ENCODE peak calls at places on chromosome 12, in seven cellular contexts. One of them, this sample, is unnamed.

GRCh38 chr12:131085125-131085815 is 131.6 kb downstream of the ADGRD1 start:
- DNase-seq in GM12892: no peak
- DNase-seq in esophagus muscularis mucosa: no peak
- DNase-seq in sigmoid colon: no peak
- DNase-seq in stomach: peak; percentile 21
- DNase-seq in HCT116: no peak
- DNase-seq in endothelial cell of umbilical vein: no peak
- DNase-seq in this sample: no peak

GRCh38 chr12:52137746-52138145 is 54.1 kb downstream of the KRT80 start:
- DNase-seq in stomach: no peak
- DNase-seq in endothelial cell of umbilical vein: no peak
- DNase-seq in HCT116: no peak
- DNase-seq in sigmoid colon: no peak
- DNase-seq in GM12892: no peak
- DNase-seq in esophagus muscularis mucosa: no peak
- DNase-seq in this sample: no peak

GRCh38 chr12:106566771-106567170 is 16.0 kb upstream of the RFX4 start:
- DNase-seq in endothelial cell of umbilical vein: no peak
- DNase-seq in sigmoid colon: no peak
- DNase-seq in GM12892: no peak
- DNase-seq in esophagus muscularis mucosa: no peak
- DNase-seq in stomach: no peak
- DNase-seq in HCT116: no peak
- DNase-seq in this sample: no peak

GRCh38 chr12:124024790-124025189 is 51.8 kb downstream of the ZNF664 start:
- DNase-seq in HCT116: no peak
- DNase-seq in GM12892: no peak
- DNase-seq in endothelial cell of umbilical vein: no peak
- DNase-seq in stomach: no peak
- DNase-seq in sigmoid colon: no peak
- DNase-seq in esophagus muscularis mucosa: no peak
- DNase-seq in this sample: no peak

GRCh38 chr12:64522316-64522715 is 70.4 kb downstream of the TBK1 start:
- DNase-seq in sigmoid colon: no peak
- DNase-seq in esophagus muscularis mucosa: no peak
- DNase-seq in HCT116: no peak
- DNase-seq in stomach: no peak
- DNase-seq in endothelial cell of umbilical vein: no peak
- DNase-seq in GM12892: no peak
- DNase-seq in this sample: no peak

GRCh38 chr12:28710882-28711281 is 438.2 kb upstream of the FAR2 start:
- DNase-seq in esophagus muscularis mucosa: no peak
- DNase-seq in endothelial cell of umbilical vein: no peak
- DNase-seq in GM12892: no peak
- DNase-seq in HCT116: no peak
- DNase-seq in stomach: no peak
- DNase-seq in sigmoid colon: no peak
- DNase-seq in this sample: no peak

GRCh38 chr12:86530996-86531655 is 274.9 kb upstream of the MGAT4C start:
- DNase-seq in esophagus muscularis mucosa: no peak
- DNase-seq in stomach: no peak
- DNase-seq in HCT116: no peak
- DNase-seq in GM12892: no peak
- DNase-seq in sigmoid colon: no peak
- DNase-seq in endothelial cell of umbilical vein: no peak
- DNase-seq in this sample: no peak

GRCh38 chr12:69431604-69432222 is 38.5 kb upstream of the FRS2 start:
- DNase-seq in esophagus muscularis mucosa: no peak
- DNase-seq in sigmoid colon: no peak
- DNase-seq in HCT116: no peak
- DNase-seq in GM12892: no peak
- DNase-seq in stomach: no peak
- DNase-seq in endothelial cell of umbilical vein: no peak
- DNase-seq in this sample: no peak

GRCh38 chr12:124159655-124160054 is 135.2 kb upstream of the RFLNA start:
- DNase-seq in stomach: no peak
- DNase-seq in endothelial cell of umbilical vein: no peak
- DNase-seq in HCT116: no peak
- DNase-seq in sigmoid colon: no peak
- DNase-seq in esophagus muscularis mucosa: no peak
- DNase-seq in GM12892: no peak
- DNase-seq in this sample: no peak

GRCh38 chr12:70052931-70053497 is 190.2 kb upstream of the CNOT2 start:
- DNase-seq in GM12892: no peak
- DNase-seq in esophagus muscularis mucosa: peak; percentile 93
- DNase-seq in HCT116: peak; percentile 75
- DNase-seq in stomach: peak; percentile 42
- DNase-seq in sigmoid colon: peak; percentile 76
- DNase-seq in endothelial cell of umbilical vein: peak; percentile 63
- DNase-seq in this sample: no peak

GRCh38 chr12:93098077-93098476 is 169.0 kb upstream of the EEA1 start:
- DNase-seq in endothelial cell of umbilical vein: peak; percentile 53
- DNase-seq in HCT116: peak; percentile 63
- DNase-seq in esophagus muscularis mucosa: no peak
- DNase-seq in stomach: peak; percentile 72
- DNase-seq in GM12892: peak; percentile 10
- DNase-seq in sigmoid colon: no peak
- DNase-seq in this sample: no peak

GRCh38 chr12:105418232-105418631 is 87.7 kb downstream of the C12orf75 start:
- DNase-seq in GM12892: no peak
- DNase-seq in esophagus muscularis mucosa: no peak
- DNase-seq in stomach: no peak
- DNase-seq in sigmoid colon: no peak
- DNase-seq in HCT116: no peak
- DNase-seq in endothelial cell of umbilical vein: no peak
- DNase-seq in this sample: no peak

GRCh38 chr12:89355243-89356068 is 3.2 kb upstream of the DUSP6 start:
- DNase-seq in stomach: no peak
- DNase-seq in HCT116: no peak
- DNase-seq in esophagus muscularis mucosa: no peak
- DNase-seq in endothelial cell of umbilical vein: no peak
- DNase-seq in GM12892: no peak
- DNase-seq in sigmoid colon: no peak
- DNase-seq in this sample: no peak

GRCh38 chr12:53225635-53226424 is 6.2 kb downstream of the RARG start:
- DNase-seq in esophagus muscularis mucosa: no peak
- DNase-seq in sigmoid colon: no peak
- DNase-seq in GM12892: no peak
- DNase-seq in endothelial cell of umbilical vein: no peak
- DNase-seq in stomach: no peak
- DNase-seq in HCT116: no peak
- DNase-seq in this sample: no peak

GRCh38 chr12:119512772-119513497 is 80.6 kb upstream of the TMEM233 start:
- DNase-seq in endothelial cell of umbilical vein: no peak
- DNase-seq in stomach: no peak
- DNase-seq in esophagus muscularis mucosa: no peak
- DNase-seq in sigmoid colon: no peak
- DNase-seq in HCT116: no peak
- DNase-seq in GM12892: no peak
- DNase-seq in this sample: no peak

GRCh38 chr12:127416796-127417195 is 850.2 kb upstream of the TMEM132C start:
- DNase-seq in endothelial cell of umbilical vein: no peak
- DNase-seq in esophagus muscularis mucosa: no peak
- DNase-seq in HCT116: no peak
- DNase-seq in GM12892: no peak
- DNase-seq in stomach: no peak
- DNase-seq in sigmoid colon: no peak
- DNase-seq in this sample: no peak

GRCh38 chr12:49187184-49187583 is 1.7 kb downstream of the TUBA1A start:
- DNase-seq in sigmoid colon: peak; percentile 81
- DNase-seq in esophagus muscularis mucosa: peak; percentile 93
- DNase-seq in GM12892: no peak
- DNase-seq in HCT116: no peak
- DNase-seq in stomach: no peak
- DNase-seq in endothelial cell of umbilical vein: peak; percentile 50
- DNase-seq in this sample: no peak

GRCh38 chr12:73629893-73630872 is 907.5 kb upstream of the ATXN7L3B start:
- DNase-seq in esophagus muscularis mucosa: no peak
- DNase-seq in GM12892: no peak
- DNase-seq in stomach: no peak
- DNase-seq in HCT116: no peak
- DNase-seq in sigmoid colon: no peak
- DNase-seq in endothelial cell of umbilical vein: no peak
- DNase-seq in this sample: no peak

GRCh38 chr12:48185181-48185919 is 1.9 kb downstream of the CCDC184 start:
- DNase-seq in esophagus muscularis mucosa: peak; percentile 91
- DNase-seq in stomach: no peak
- DNase-seq in endothelial cell of umbilical vein: no peak
- DNase-seq in GM12892: no peak
- DNase-seq in sigmoid colon: no peak
- DNase-seq in HCT116: no peak
- DNase-seq in this sample: no peak

GRCh38 chr12:10771132-10771733 is 31.2 kb downstream of the TAS2R7 start:
- DNase-seq in HCT116: peak; percentile 26
- DNase-seq in sigmoid colon: no peak
- DNase-seq in GM12892: no peak
- DNase-seq in esophagus muscularis mucosa: no peak
- DNase-seq in endothelial cell of umbilical vein: peak; percentile 69
- DNase-seq in stomach: no peak
- DNase-seq in this sample: no peak

GRCh38 chr12:125070117-125070516 is 4.9 kb downstream of the AACS start:
- DNase-seq in HCT116: no peak
- DNase-seq in esophagus muscularis mucosa: no peak
- DNase-seq in endothelial cell of umbilical vein: no peak
- DNase-seq in stomach: no peak
- DNase-seq in GM12892: no peak
- DNase-seq in sigmoid colon: no peak
- DNase-seq in this sample: no peak

GRCh38 chr12:50102186-50102585 is 1.6 kb upstream of the GPD1 start:
- DNase-seq in endothelial cell of umbilical vein: no peak
- DNase-seq in HCT116: no peak
- DNase-seq in esophagus muscularis mucosa: no peak
- DNase-seq in stomach: no peak
- DNase-seq in sigmoid colon: no peak
- DNase-seq in GM12892: no peak
- DNase-seq in this sample: no peak

GRCh38 chr12:26028953-26029740 is 70.7 kb downstream of the RASSF8 start:
- DNase-seq in stomach: no peak
- DNase-seq in GM12892: peak; percentile 10
- DNase-seq in esophagus muscularis mucosa: no peak
- DNase-seq in endothelial cell of umbilical vein: peak; percentile 78
- DNase-seq in sigmoid colon: no peak
- DNase-seq in HCT116: peak; percentile 40
- DNase-seq in this sample: no peak

GRCh38 chr12:97512696-97513095 is 50.1 kb downstream of the RMST start:
- DNase-seq in stomach: no peak
- DNase-seq in esophagus muscularis mucosa: no peak
- DNase-seq in sigmoid colon: no peak
- DNase-seq in GM12892: no peak
- DNase-seq in HCT116: no peak
- DNase-seq in endothelial cell of umbilical vein: no peak
- DNase-seq in this sample: no peak
- TF ChIP-seq POLR2AphosphoS5 in stomach: no peak
- TF ChIP-seq POLR2AphosphoS5 in esophagus muscularis mucosa: no peak
- TF ChIP-seq POLR2AphosphoS5 in sigmoid colon: no peak
- TF ChIP-seq POLR2AphosphoS5 in GM12892: no peak
- TF ChIP-seq POLR2AphosphoS5 in HCT116: no peak
- TF ChIP-seq POLR2AphosphoS5 in endothelial cell of umbilical vein: no peak
- TF ChIP-seq POLR2AphosphoS5 in this sample: no peak

DNA sequence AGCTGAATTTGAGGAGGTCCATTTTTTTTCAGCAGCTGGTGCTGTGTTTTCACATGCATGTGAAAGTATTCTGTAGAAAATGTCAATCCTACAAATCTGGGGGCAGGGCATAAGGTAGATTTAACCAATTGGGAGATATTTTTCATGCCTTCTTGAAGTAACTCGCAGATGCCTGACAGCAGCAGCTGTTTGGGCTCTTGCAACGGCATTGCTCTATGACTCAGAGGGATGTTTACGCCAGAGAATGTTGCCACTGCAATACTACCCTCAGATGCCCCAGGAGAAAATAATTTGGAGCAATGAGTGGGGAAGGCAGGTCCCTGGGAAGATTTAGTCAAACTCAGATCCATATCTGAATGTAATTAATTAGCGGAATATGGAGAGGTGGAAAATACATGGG is 42.5 kb upstream of the MYBPC1 start:
- DNase-seq in endothelial cell of umbilical vein: no peak
- DNase-seq in GM12892: no peak
- DNase-seq in esophagus muscularis mucosa: no peak
- DNase-seq in HCT116: no peak
- DNase-seq in stomach: no peak
- DNase-seq in sigmoid colon: no peak
- DNase-seq in this sample: no peak
- TF ChIP-seq POLR2AphosphoS5 in endothelial cell of umbilical vein: no peak
- TF ChIP-seq POLR2AphosphoS5 in GM12892: no peak
- TF ChIP-seq POLR2AphosphoS5 in esophagus muscularis mucosa: peak; percentile 6
- TF ChIP-seq POLR2AphosphoS5 in HCT116: no peak
- TF ChIP-seq POLR2AphosphoS5 in stomach: no peak
- TF ChIP-seq POLR2AphosphoS5 in sigmoid colon: no peak
- TF ChIP-seq POLR2AphosphoS5 in this sample: no peak

DNA sequence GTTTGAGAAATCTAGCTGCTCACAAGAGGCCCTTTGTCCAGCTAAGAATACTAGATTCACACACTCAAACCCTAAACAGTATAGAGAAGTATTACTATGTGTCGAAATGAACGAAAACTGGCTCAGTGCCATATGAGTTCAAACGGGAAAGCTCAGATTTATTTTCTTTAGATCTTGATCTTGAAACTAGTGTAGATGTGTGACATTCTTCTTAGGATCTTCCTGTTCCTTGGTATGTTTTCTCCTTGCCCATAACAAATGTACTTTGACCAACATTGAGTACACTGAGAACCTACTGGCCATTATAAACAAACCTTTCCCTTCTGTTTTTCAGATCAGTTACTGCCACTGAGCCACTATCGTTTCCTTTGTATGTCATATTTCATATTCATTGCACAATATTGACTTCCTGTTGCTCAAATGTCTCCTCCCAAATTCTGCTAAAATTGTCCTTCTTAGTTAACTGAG is 21.3 kb downstream of the MYBPC1 start:
- DNase-seq in HCT116: no peak
- DNase-seq in GM12892: no peak
- DNase-seq in sigmoid colon: no peak
- DNase-seq in stomach: no peak
- DNase-seq in esophagus muscularis mucosa: no peak
- DNase-seq in endothelial cell of umbilical vein: peak; percentile 13
- DNase-seq in this sample: no peak
- TF ChIP-seq POLR2AphosphoS5 in HCT116: no peak
- TF ChIP-seq POLR2AphosphoS5 in GM12892: no peak
- TF ChIP-seq POLR2AphosphoS5 in sigmoid colon: no peak
- TF ChIP-seq POLR2AphosphoS5 in stomach: peak; percentile 74
- TF ChIP-seq POLR2AphosphoS5 in esophagus muscularis mucosa: no peak
- TF ChIP-seq POLR2AphosphoS5 in endothelial cell of umbilical vein: no peak
- TF ChIP-seq POLR2AphosphoS5 in this sample: no peak

GRCh38 chr12:112012775-112013600 is at the start of the genes ERP29 and TMEM116:
- DNase-seq in stomach: peak; percentile 100
- DNase-seq in GM12892: peak; percentile 96
- DNase-seq in endothelial cell of umbilical vein: peak; percentile 100
- DNase-seq in HCT116: peak; percentile 96
- DNase-seq in esophagus muscularis mucosa: peak; percentile 100
- DNase-seq in sigmoid colon: peak; percentile 100
- DNase-seq in this sample: peak; percentile 99
- TF ChIP-seq POLR2AphosphoS5 in stomach: peak; percentile 98
- TF ChIP-seq POLR2AphosphoS5 in GM12892: peak; percentile 97
- TF ChIP-seq POLR2AphosphoS5 in endothelial cell of umbilical vein: peak; percentile 98
- TF ChIP-seq POLR2AphosphoS5 in HCT116: peak; percentile 99
- TF ChIP-seq POLR2AphosphoS5 in esophagus muscularis mucosa: peak; percentile 98
- TF ChIP-seq POLR2AphosphoS5 in sigmoid colon: peak; percentile 99
- TF ChIP-seq POLR2AphosphoS5 in this sample: peak; percentile 95

This sample was measured in breast epithelium.